ENCODE peak calls at places on chromosome 10, in four cellular contexts. C is mammary epithelial cell, P is GM23338, K is PC-3. Y is an unnamed sample.

GRCh38 chr10:110502851-110503301 is 5.2 kb downstream of the DUSP5 start:
- DNase-seq in C (peak), K (peak), P (no peak), Y (peak)

GRCh38 chr10:118769898-118770600 is 15.3 kb upstream of the CACUL1 start:
- DNase-seq in K (no peak), P (no peak), C (no peak), Y (no peak)

GRCh38 chr10:127877116-127877515 is 15.6 kb downstream of the CLRN3 start:
- DNase-seq in P (no peak), K (no peak), C (peak), Y (no peak)

GRCh38 chr10:73886085-73886529 is 11.8 kb upstream of the CAMK2G start:
- DNase-seq in K (peak), P (peak), C (peak), Y (peak)

GRCh38 chr10:100519321-100520051 is at the start of gene SEC31B:
- DNase-seq in P (peak), C (no peak), K (no peak), Y (no peak)

GRCh38 chr10:71216751-71217265 is 4.4 kb downstream of the UNC5B start:
- DNase-seq in P (no peak), K (no peak), C (peak), Y (no peak)

GRCh38 chr10:93074137-93074596 is 474 bp downstream of the CYP26A1 start:
- DNase-seq in P (peak), C (no peak), K (peak), Y (no peak)

GRCh38 chr10:98268694-98269386 is 846 bp upstream of the LOXL4 start:
- DNase-seq in P (peak), C (no peak), K (no peak), Y (no peak)

GRCh38 chr10:79148452-79149344 is 79.9 kb downstream of the ZMIZ1 start:
- DNase-seq in C (peak), K (peak), P (no peak), Y (no peak)

GRCh38 chr10:79905322-79906314 is 43.3 kb downstream of the SFTPD start:
- DNase-seq in K (peak), C (peak), P (no peak), Y (peak)

GRCh38 chr10:11337516-11337915 is 273.9 kb downstream of the USP6NL start:
- DNase-seq in P (peak), C (no peak), K (no peak), Y (no peak)
- H3K27ac ChIP-seq in P (no peak), C (no peak), K (no peak), Y (no peak)

GRCh38 chr10:89274928-89275327 is 23.4 kb upstream of the LIPA start:
- DNase-seq in K (no peak), C (peak), P (no peak), Y (peak)

GRCh38 chr10:89280501-89280900 is 21.3 kb upstream of the IFIT2 start:
- DNase-seq in P (no peak), K (no peak), C (no peak), Y (no peak)

GRCh38 chr10:89279449-89279869 is 22.4 kb upstream of the IFIT2 start:
- DNase-seq in K (peak), C (peak), P (no peak), Y (peak)

GRCh38 chr10:89275383-89275782 is 23.8 kb upstream of the LIPA start:
- DNase-seq in P (no peak), C (peak), K (peak), Y (no peak)

DNA sequence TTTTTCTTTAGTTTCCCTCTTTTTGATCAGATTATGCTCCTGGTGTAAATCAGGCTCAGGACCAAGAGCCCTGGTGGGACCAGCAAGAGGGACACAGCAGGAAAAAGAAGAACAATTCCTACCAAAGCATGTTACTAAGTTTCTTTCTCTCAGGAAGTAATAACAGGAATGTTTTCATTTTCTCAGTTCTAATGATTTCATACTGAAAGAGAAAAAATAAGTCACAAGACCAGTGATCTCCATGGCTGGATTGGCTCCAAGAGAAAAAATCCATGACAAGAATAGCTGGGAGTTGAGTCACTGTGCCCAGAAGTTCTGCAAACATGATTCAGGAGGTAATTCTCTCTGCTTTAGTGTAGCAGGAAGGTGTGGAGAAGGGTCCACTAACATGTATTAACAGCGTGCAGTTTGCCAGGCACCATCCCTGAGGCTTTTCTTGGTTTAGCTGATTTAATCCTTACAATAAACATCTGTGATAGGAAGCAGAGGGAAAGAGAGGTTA is 23.8 kb upstream of the IFIT2 start:
- DNase-seq in C (peak), K (peak), P (no peak), Y (peak)
- H3K4me3 ChIP-seq in C (no peak), K (peak), P (no peak), Y (peak)

GRCh38 chr10:125249948-125250347 is 89.6 kb upstream of the CTBP2 start:
- DNase-seq in P (no peak), C (no peak), K (no peak), Y (no peak)
- TF ChIP-seq EZH2 in P (no peak), C (no peak), K (no peak), Y (no peak)

GRCh38 chr10:59891919-59892318 is 14.4 kb downstream of the CCDC6 start:
- DNase-seq in C (no peak), K (no peak), P (no peak), Y (no peak)
- H3K27ac ChIP-seq in C (no peak), K (no peak), P (peak), Y (no peak)

Y was measured in astrocyte.